ENCODE peak calls at places on chromosome 17, in ten cellular contexts. I, T, C, S, W, O, K, M, B and G are unnamed samples.

GRCh38 chr17:8821446-8822105 is 22.4 kb upstream of the MFSD6L start:
- DNase-seq in I (no peak), T (no peak), C (no peak), S (no peak), W (no peak), O (no peak), K (no peak), M (no peak), B (no peak), G (no peak)

GRCh38 chr17:1229354-1229890 is 40.8 kb upstream of the BHLHA9 start:
- DNase-seq in I (peak), T (peak), C (no peak), S (peak), W (peak), O (peak), K (no peak), M (peak), B (peak), G (no peak)

GRCh38 chr17:6244253-6244652 is 174.1 kb downstream of the WSCD1 start:
- DNase-seq in I (no peak), T (no peak), C (no peak), S (no peak), W (no peak), O (no peak), K (no peak), M (no peak), B (no peak), G (no peak)

GRCh38 chr17:65170839-65171238 is 33.7 kb downstream of the RGS9 start:
- DNase-seq in I (peak), T (no peak), C (no peak), S (peak), W (no peak), O (no peak), K (no peak), M (no peak), B (no peak), G (peak)

GRCh38 chr17:2906907-2907306 is 110.7 kb downstream of the RAP1GAP2 start:
- DNase-seq in I (no peak), T (no peak), C (no peak), S (no peak), W (no peak), O (no peak), K (no peak), M (no peak), B (no peak), G (no peak)

GRCh38 chr17:82949361-82949760 is 109.5 kb upstream of the ZNF750 start:
- DNase-seq in I (no peak), T (no peak), C (no peak), S (peak), W (no peak), O (no peak), K (no peak), M (no peak), B (no peak), G (no peak)

GRCh38 chr17:43701318-43701743 is 39.6 kb upstream of the MEOX1 start:
- DNase-seq in I (no peak), T (no peak), C (peak), S (no peak), W (no peak), O (no peak), K (peak), M (peak), B (no peak), G (no peak)

GRCh38 chr17:31052187-31052889 is 42.4 kb upstream of the NF1 start:
- DNase-seq in I (peak), T (no peak), C (peak), S (no peak), W (no peak), O (peak), K (peak), M (no peak), B (no peak), G (peak)

GRCh38 chr17:11928436-11928835 is 68.8 kb downstream of the ZNF18 start:
- DNase-seq in I (no peak), T (no peak), C (no peak), S (no peak), W (no peak), O (no peak), K (no peak), M (no peak), B (no peak), G (no peak)

GRCh38 chr17:29784661-29785060 is 145.4 kb downstream of the SSH2 start:
- DNase-seq in I (no peak), T (no peak), C (peak), S (no peak), W (no peak), O (no peak), K (no peak), M (no peak), B (no peak), G (peak)

GRCh38 chr17:75981019-75981615 is 2.1 kb downstream of the TEN1 start:
- DNase-seq in I (no peak), T (no peak), C (no peak), S (peak), W (no peak), O (no peak), K (no peak), M (no peak), B (no peak), G (no peak)

GRCh38 chr17:59167571-59168001 is 12.0 kb downstream of the PRR11 start:
- DNase-seq in I (no peak), T (no peak), C (no peak), S (no peak), W (no peak), O (no peak), K (no peak), M (no peak), B (no peak), G (no peak)

GRCh38 chr17:72683506-72684404 is 408.7 kb downstream of the SLC39A11 start:
- DNase-seq in I (no peak), T (peak), C (peak), S (no peak), W (no peak), O (peak), K (peak), M (no peak), B (peak), G (peak)

GRCh38 chr17:35345926-35346771 is 27.3 kb downstream of the SLFN11 start:
- DNase-seq in I (peak), T (peak), C (peak), S (peak), W (peak), O (no peak), K (no peak), M (no peak), B (peak), G (no peak)

GRCh38 chr17:27354491-27355081 is 60.7 kb downstream of the WSB1 start:
- DNase-seq in I (no peak), T (no peak), C (no peak), S (no peak), W (no peak), O (no peak), K (no peak), M (no peak), B (peak), G (peak)

GRCh38 chr17:16923097-16923903 is 48.6 kb downstream of the TNFRSF13B start:
- DNase-seq in I (no peak), T (no peak), C (no peak), S (no peak), W (no peak), O (no peak), K (no peak), M (no peak), B (no peak), G (no peak)

GRCh38 chr17:69047368-69048263 is 13.1 kb downstream of the ABCA9 start:
- DNase-seq in I (peak), T (peak), C (peak), S (peak), W (no peak), O (peak), K (peak), M (no peak), B (peak), G (no peak)

GRCh38 chr17:60079401-60079861 is 710 bp upstream of the HEATR6 start:
- DNase-seq in I (no peak), T (peak), C (peak), S (no peak), W (no peak), O (no peak), K (no peak), M (no peak), B (peak), G (peak)

GRCh38 chr17:40178021-40178601 is 841 bp downstream of the RAPGEFL1 start:
- DNase-seq in I (no peak), T (peak), C (no peak), S (peak), W (peak), O (no peak), K (no peak), M (no peak), B (no peak), G (no peak)

GRCh38 chr17:40178660-40179059 is 1.4 kb downstream of the RAPGEFL1 start:
- DNase-seq in I (no peak), T (no peak), C (no peak), S (no peak), W (no peak), O (no peak), K (no peak), M (no peak), B (no peak), G (no peak)

GRCh38 chr17:40176409-40177110 is 710 bp upstream of the RAPGEFL1 start:
- DNase-seq in I (no peak), T (no peak), C (no peak), S (no peak), W (no peak), O (no peak), K (no peak), M (no peak), B (peak), G (no peak)

GRCh38 chr17:40175928-40176327 is 1.3 kb upstream of the RAPGEFL1 start:
- DNase-seq in I (no peak), T (no peak), C (no peak), S (no peak), W (peak), O (no peak), K (no peak), M (no peak), B (no peak), G (no peak)

DNA sequence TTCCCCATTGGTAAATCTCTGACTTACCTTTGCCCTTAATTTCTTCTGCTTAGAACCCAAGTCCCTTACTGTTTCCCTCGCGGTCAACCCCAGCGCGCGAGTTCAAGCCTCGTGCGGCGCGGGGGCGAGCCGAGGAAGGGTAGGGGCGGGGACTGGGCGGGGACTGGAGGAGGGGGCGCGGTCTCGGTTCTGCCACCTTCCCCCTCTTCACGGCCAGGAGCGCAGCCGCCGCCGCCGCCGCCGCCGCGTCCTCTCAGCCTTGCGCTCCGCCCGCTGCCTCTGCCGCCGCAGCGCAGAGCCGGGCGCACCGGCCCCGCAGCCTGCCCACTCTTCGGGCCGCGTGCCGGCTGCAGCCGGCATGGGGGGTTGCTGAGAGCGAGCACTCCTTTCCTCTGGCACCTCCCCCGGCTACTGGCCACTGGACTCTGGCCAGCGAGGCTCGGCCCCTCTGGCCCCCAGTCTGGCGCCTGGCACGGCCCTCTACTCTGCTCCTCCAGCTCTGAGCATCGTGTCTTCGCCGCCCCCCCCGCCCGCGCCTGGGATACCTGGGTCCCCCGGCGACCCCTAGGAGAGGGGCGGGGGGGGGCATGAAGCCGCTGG is at the start of gene RAPGEFL1:
- DNase-seq in I (peak), T (peak), C (peak), S (peak), W (peak), O (peak), K (no peak), M (peak), B (peak), G (no peak)
- H3K4me3 ChIP-seq in I (peak), T (peak), C (no peak), S (peak), W (peak), O (peak), K (peak), M (peak), B (peak), G (peak)

DNA sequence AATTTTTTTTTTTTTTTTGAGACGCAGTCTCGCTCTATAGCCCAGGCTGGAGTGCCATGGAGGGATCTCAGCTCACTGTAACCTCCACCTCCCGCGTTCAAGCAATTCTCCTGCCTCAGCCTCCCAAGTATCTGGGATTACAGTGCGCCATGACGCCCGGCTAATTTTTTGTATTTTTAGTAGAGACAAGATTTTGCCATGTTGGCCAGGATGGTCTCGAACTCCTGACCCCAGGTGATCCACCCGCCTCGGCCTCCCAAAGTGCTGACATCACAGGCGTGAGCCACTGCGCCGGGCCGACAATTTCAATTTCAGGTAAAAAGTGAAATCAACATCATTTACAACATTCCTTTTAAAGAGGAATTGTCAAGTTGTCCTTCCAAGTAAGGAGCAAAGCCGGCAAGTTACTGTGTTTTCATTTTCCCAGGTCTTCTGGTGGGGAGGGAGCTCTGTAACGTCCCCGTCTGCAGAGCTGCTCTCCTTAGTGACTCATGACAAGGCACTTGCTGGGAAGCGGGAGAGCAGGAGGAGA is 873 bp downstream of the NPLOC4 start:
- DNase-seq in I (no peak), T (no peak), C (no peak), S (no peak), W (no peak), O (no peak), K (peak), M (no peak), B (no peak), G (no peak)
- H3K4me3 ChIP-seq in I (peak), T (peak), C (peak), S (peak), W (peak), O (peak), K (peak), M (peak), B (peak), G (peak)

GRCh38 chr17:77474292-77474988 is 333.7 kb downstream of the SEC14L1 start:
- DNase-seq in I (no peak), T (no peak), C (peak), S (no peak), W (no peak), O (no peak), K (no peak), M (no peak), B (no peak), G (no peak)

GRCh38 chr17:77476006-77476405 is 335.2 kb downstream of the SEC14L1 start:
- DNase-seq in I (no peak), T (no peak), C (no peak), S (no peak), W (no peak), O (no peak), K (no peak), M (no peak), B (no peak), G (no peak)

GRCh38 chr17:77473615-77474226 is 333.0 kb downstream of the SEC14L1 start:
- DNase-seq in I (no peak), T (no peak), C (no peak), S (no peak), W (no peak), O (no peak), K (no peak), M (no peak), B (no peak), G (no peak)

GRCh38 chr17:77476498-77476897 is 335.7 kb downstream of the SEC14L1 start:
- DNase-seq in I (no peak), T (no peak), C (no peak), S (no peak), W (no peak), O (no peak), K (no peak), M (no peak), B (no peak), G (no peak)

DNA sequence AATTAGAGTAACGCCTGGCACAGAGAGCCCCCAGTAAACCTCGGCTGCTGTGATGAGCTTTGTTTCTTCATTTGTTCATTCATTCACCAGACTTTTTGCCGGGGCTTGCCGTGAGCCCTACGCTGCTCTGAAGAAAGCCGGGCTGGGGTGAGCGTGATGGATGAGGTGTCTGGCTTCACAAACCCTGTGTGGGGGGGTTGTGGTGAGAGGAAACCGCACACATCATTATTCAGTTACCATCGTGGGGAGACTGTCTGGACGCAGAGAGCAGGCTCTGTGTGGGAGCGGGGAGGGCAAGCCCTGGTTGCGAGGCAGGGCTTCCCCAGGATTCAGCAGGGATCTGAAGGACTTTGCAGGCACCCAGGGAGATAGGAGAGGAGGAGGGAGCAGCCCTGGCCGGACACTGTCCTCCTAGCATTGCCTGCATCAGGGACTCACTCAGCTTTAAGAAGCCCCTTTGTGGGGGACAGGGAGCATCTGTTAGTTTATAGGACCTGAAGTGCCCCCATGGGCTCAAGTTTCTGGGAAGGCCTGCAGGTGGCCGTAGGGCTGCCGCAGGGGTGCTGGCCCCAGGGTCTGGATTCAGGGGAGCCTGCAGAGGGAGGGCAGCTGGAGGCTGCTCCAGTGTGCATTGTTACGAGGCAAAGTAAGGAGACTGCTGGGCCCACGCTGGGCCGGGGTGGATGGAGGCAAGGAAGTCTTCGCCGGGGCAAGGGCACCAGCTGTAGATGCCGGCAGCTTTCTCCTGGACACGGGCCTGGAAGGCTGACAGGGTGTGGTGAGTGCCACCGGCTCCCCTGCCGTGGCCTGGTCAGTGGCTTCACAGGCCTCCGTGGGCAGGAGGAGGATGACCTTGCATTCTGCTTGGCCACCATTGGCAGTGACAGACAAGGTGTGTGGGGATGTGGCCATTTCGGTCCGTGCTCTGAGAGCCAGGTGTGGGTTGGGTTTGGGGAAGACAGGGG is 334.5 kb downstream of the SEC14L1 start:
- DNase-seq in I (no peak), T (no peak), C (peak), S (no peak), W (no peak), O (no peak), K (no peak), M (no peak), B (no peak), G (no peak)
- H3K4me3 ChIP-seq in I (no peak), T (no peak), C (no peak), S (no peak), W (no peak), O (no peak), K (no peak), M (no peak), B (no peak), G (no peak)

GRCh38 chr17:74430385-74430705 is 1.5 kb upstream of the GPRC5C start:
- DNase-seq in I (no peak), T (no peak), C (no peak), S (no peak), W (no peak), O (no peak), K (no peak), M (no peak), B (no peak), G (no peak)

GRCh38 chr17:74430706-74431567 is 951 bp upstream of the GPRC5C start:
- DNase-seq in I (peak), T (peak), C (peak), S (peak), W (peak), O (peak), K (peak), M (peak), B (peak), G (peak)

GRCh38 chr17:74431568-74432483 is at the start of gene GPRC5C:
- DNase-seq in I (peak), T (peak), C (no peak), S (peak), W (peak), O (peak), K (peak), M (peak), B (peak), G (peak)

GRCh38 chr17:74433421-74434121 is 1.7 kb downstream of the GPRC5C start:
- DNase-seq in I (no peak), T (peak), C (no peak), S (no peak), W (peak), O (no peak), K (no peak), M (no peak), B (no peak), G (no peak)

DNA sequence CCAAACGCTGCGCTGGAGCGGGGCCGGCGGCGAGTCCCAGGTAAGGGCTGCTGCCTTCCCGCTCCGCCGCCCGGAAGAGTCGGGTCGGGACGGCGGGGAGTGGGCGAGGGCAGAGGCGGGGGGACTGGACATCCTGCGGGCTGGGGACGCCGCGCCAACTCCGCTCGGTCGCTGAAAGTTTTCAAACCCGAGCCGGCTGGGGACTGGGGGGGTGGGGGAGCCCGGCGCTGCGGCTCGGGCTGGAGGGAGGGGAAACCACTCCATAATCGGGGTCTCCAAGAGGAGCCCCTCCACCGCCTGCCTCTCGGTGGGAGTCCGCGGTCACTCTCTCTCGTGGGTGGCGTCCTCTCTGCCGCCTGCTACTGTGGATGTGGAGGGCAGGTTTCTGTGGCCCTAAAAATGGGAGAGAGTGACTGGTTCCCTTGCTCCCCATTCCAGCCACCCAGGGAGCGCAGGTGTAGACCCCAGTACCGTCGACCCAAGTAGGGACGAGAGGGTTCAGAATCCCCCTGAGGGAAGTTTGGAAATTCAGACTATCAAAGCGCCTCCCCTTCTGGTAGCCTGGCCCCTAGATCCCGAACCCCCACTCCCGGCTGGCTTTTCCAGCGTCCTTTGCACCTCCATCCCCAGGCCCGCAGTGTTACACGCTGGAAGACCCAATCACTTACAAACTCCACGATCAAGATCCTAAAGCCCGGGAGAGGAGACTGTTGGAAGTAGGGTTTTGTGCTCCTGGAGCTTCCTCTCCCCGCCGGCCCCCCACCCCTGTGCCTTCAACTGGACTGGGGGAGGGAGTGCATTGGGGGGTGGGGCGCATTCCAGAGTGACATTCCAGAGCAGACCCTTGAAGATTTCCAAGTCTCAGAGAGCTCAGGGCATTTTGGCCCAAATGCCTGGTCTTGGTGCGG is 850 bp downstream of the GPRC5C start:
- DNase-seq in I (no peak), T (no peak), C (no peak), S (no peak), W (peak), O (no peak), K (no peak), M (no peak), B (no peak), G (no peak)
- H3K4me3 ChIP-seq in I (peak), T (peak), C (no peak), S (peak), W (peak), O (peak), K (peak), M (peak), B (peak), G (peak)

GRCh38 chr17:77439382-77440013 is 298.7 kb downstream of the SEC14L1 start:
- DNase-seq in I (no peak), T (no peak), C (no peak), S (no peak), W (no peak), O (no peak), K (no peak), M (no peak), B (no peak), G (no peak)
- H3K4me3 ChIP-seq in I (no peak), T (no peak), C (no peak), S (no peak), W (no peak), O (no peak), K (no peak), M (no peak), B (no peak), G (no peak)

GRCh38 chr17:67982034-67982640 is 14.1 kb downstream of the C17orf58 start:
- DNase-seq in I (no peak), T (no peak), C (peak), S (no peak), W (no peak), O (no peak), K (no peak), M (no peak), B (no peak), G (no peak)
- H3K4me3 ChIP-seq in I (no peak), T (no peak), C (no peak), S (no peak), W (no peak), O (no peak), K (no peak), M (no peak), B (no peak), G (no peak)

GRCh38 chr17:78130439-78131101 is at the start of gene TMC8:
- DNase-seq in I (no peak), T (no peak), C (no peak), S (peak), W (no peak), O (no peak), K (no peak), M (peak), B (peak), G (no peak)
- H3K4me3 ChIP-seq in I (no peak), T (no peak), C (no peak), S (no peak), W (peak), O (peak), K (no peak), M (peak), B (peak), G (no peak)